ENCODE peak calls at places on chromosomes 7 and 10, in nine cellular contexts. D is tibial nerve, M is colonic mucosa, V is Peyer's patch, G is right atrium auricular region, J is heart right ventricle, K is AG09309, A is foreskin keratinocyte, C is GM20000. N is an unnamed sample.

GRCh38 chr10:128861018-128861565 is 605.9 kb upstream of the MGMT start:
- DNase-seq in D (no peak), M (no peak), V (no peak), G (peak), J (no peak), K (no peak), A (no peak), C (no peak), N (no peak)

GRCh38 chr7:144824360-144824759 is 11.5 kb downstream of the TPK1 start:
- DNase-seq in D (no peak), M (no peak), V (no peak), G (no peak), J (no peak), K (no peak), A (peak), C (no peak), N (no peak)

GRCh38 chr7:33185786-33186185 is 56.4 kb downstream of the BBS9 start:
- DNase-seq in D (no peak), M (no peak), V (no peak), G (no peak), J (no peak), K (no peak), A (peak), C (peak), N (no peak)

GRCh38 chr7:106609416-106609815 is 51.5 kb downstream of the CCDC71L start:
- DNase-seq in D (no peak), M (no peak), V (no peak), G (no peak), J (no peak), K (peak), A (peak), C (no peak), N (no peak)

GRCh38 chr7:44145969-44146897 is 5.1 kb upstream of the MYL7 start:
- DNase-seq in D (peak), M (peak), V (peak), G (peak), J (peak), K (no peak), A (peak), C (peak), N (peak)

GRCh38 chr10:20399789-20400188 is 497.3 kb downstream of the NEBL start:
- DNase-seq in D (no peak), M (no peak), V (no peak), G (no peak), J (no peak), K (no peak), A (no peak), C (no peak), N (no peak)

GRCh38 chr10:50351483-50352146 is 100.3 kb upstream of the ASAH2 start:
- DNase-seq in D (no peak), M (no peak), V (no peak), G (no peak), J (no peak), K (no peak), A (no peak), C (no peak), N (no peak)

GRCh38 chr10:101322266-101323151 is 31.5 kb upstream of the BTRC start:
- DNase-seq in D (no peak), M (no peak), V (no peak), G (no peak), J (no peak), K (no peak), A (no peak), C (no peak), N (no peak)

DNA sequence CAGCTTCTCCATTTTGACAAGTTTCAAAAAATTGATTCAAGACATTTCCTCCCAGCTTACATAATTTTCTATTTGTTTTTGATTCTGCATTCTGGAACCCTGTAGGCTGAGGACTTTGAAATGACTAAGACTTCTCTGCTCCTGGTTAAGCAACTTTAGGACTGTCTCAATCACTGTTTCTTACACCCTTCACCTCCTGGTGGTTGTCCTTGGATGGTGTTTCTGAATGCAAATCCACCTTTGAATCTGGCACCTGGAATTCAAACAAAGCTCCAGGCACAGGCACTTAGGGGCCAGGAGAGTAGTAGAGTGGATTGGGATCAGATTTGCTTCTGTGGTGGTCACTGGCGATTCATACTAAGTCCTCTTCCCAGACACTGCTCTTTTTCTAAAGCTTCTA is 595.5 kb downstream of the LRMDA start:
- DNase-seq in D (no peak), M (no peak), V (no peak), G (no peak), J (no peak), K (no peak), A (peak), C (no peak), N (no peak)
- TF ChIP-seq CTCF in D (no peak), M (no peak), V (no peak), G (no peak), J (no peak), K (no peak), A (peak), C (no peak), N (no peak)

DNA sequence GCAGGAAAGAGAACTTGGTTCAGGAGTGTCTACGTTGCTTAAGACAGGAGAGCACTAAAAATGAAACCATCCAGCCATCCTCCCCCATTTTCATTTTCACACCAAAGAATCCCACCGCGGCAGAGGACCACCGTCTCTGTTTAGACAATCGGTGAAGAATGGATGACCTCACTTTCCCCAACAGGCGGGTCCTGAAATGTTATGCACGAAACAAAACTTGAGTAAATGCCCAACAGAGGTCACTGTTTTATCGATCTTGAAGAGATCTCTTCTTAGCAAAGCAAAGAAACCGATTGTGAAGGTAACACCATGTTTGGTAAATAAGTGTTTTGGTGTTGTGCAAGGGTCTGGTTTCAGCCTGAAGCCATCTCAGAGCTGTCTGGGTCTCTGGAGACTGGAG is 1.4 kb upstream of the IL6 start:
- DNase-seq in D (no peak), M (no peak), V (no peak), G (no peak), J (no peak), K (no peak), A (no peak), C (peak), N (no peak)
- TF ChIP-seq CTCF in D (no peak), M (no peak), V (no peak), G (no peak), J (peak), K (no peak), A (peak), C (peak), N (no peak)

GRCh38 chr7:51000956-51001355 is 218.3 kb upstream of the GRB10 start:
- DNase-seq in D (no peak), M (no peak), V (no peak), G (no peak), J (no peak), K (no peak), A (no peak), C (no peak), N (no peak)
- TF ChIP-seq CTCF in D (no peak), M (no peak), V (no peak), G (no peak), J (no peak), K (no peak), A (peak), C (no peak), N (no peak)

GRCh38 chr7:71130280-71130679 is 1.7 kb upstream of the GALNT17 start:
- DNase-seq in D (no peak), M (no peak), V (no peak), G (no peak), J (no peak), K (no peak), A (no peak), C (no peak), N (no peak)

GRCh38 chr7:71133232-71133622 is 1.3 kb downstream of the GALNT17 start:
- DNase-seq in D (no peak), M (no peak), V (no peak), G (no peak), J (no peak), K (no peak), A (no peak), C (no peak), N (no peak)

GRCh38 chr7:71132521-71133231 is 732 bp downstream of the GALNT17 start:
- DNase-seq in D (no peak), M (no peak), V (no peak), G (no peak), J (no peak), K (no peak), A (peak), C (no peak), N (no peak)

GRCh38 chr7:71131256-71131752 is 640 bp upstream of the GALNT17 start:
- DNase-seq in D (peak), M (peak), V (no peak), G (no peak), J (peak), K (no peak), A (peak), C (no peak), N (no peak)

DNA sequence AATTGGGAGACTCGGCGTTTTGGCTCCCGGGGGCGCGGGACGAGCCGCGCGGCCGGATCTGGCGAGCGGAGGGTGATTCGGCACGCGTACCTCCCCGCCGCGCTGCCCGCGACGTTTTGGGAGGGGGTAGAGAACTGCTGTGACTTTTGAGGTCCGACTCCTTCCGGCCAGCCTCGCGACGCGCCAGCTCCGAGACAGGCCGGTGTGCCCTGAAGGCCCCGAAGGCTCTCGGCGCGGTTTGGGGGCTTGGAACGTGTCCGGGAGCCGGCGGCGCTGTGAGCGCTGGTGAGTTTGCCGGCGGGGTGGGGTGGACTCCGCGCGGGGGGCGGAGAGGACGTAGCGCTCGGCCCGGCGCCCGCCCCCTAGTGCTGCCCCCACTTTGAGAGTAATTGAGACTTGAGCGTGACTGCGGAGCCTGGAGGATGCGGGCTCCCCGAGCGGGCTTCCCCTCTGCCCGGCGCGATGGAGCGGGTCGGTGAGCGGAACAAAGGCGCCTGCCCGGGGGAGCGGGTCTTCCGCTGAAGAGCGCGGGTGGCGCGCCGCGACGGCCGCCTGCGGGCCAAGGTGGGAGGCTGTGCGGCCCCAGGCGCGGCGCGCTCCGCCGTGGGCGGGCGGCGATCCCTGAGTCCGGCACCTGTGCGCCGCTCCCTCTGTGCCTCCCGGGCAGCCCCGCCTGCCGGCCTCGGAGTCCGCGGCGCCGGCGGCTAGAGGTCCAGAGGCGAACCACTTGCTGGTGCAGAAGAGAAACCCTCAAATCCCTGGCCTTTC is at the start of gene GALNT17:
- DNase-seq in D (no peak), M (no peak), V (no peak), G (no peak), J (peak), K (no peak), A (peak), C (no peak), N (no peak)
- TF ChIP-seq CTCF in D (peak), M (no peak), V (no peak), G (no peak), J (no peak), K (no peak), A (no peak), C (no peak), N (no peak)

GRCh38 chr10:16597656-16598055 is 76.0 kb upstream of the C1QL3 start:
- DNase-seq in D (no peak), M (no peak), V (no peak), G (no peak), J (no peak), K (no peak), A (no peak), C (no peak), N (no peak)
- TF ChIP-seq CTCF in D (no peak), M (no peak), V (no peak), G (no peak), J (no peak), K (no peak), A (no peak), C (no peak), N (no peak)

GRCh38 chr7:8277394-8277982 is 15.5 kb upstream of the ICA1 start:
- DNase-seq in D (no peak), M (no peak), V (no peak), G (no peak), J (no peak), K (no peak), A (no peak), C (no peak), N (no peak)
- TF ChIP-seq CTCF in D (no peak), M (peak), V (no peak), G (no peak), J (peak), K (no peak), A (peak), C (no peak), N (no peak)

DNA sequence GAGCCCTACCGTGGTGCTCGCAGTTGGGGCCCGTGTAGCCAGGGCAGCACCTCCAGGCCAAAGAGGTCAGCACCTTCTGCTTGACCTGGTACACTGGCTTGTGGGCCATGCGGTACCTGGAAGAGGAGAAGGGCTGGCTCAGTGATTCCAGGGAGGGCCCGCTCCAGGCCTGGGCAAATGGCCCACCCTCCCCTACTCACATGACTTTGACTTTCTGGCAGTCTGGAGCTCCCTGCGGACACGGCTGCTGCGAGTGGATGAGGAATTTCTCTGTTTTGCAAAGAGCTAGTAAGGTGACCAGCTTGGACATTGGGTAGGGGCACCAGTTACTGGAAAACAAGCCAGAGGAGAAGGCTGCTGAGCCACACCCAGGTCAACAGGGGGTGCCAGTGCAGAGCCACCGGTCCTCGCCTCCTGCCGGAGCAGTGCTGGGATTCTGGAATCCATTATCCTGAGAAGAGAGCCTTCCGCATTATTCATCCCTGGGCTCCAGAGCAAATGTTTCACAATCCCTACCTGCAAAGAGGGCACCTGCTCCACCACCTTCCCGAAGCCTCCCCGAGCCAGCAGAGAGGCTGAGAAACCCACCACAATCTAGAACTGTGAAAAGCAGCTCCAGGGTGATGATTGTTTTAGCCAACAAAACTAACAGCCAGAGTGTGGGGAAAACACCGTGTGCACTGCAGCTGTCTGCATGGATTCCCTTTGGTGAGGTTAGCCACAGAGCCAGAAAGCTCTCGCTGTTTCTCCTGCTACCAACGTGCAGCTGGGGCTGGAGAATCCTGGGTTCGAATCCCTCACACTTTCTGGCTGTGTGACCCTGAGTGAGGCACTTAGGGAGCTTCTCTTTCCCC is 11.8 kb downstream of the MMRN2 start:
- DNase-seq in D (peak), M (peak), V (no peak), G (peak), J (no peak), K (no peak), A (no peak), C (no peak), N (no peak)
- TF ChIP-seq CTCF in D (peak), M (no peak), V (no peak), G (no peak), J (peak), K (peak), A (peak), C (no peak), N (no peak)

N was measured in activated B cell treated with CpG ODN at 0.5 μM for 24 hours.